ENCODE peak calls at places on chromosomes 5 and 9, in six cellular contexts. One of them, this sample, is unnamed.

GRCh38 chr5:57834829-57835554 is 352.4 kb upstream of the ACTBL2 start:
- DNase-seq in left ventricle myocardium inferior: no peak
- DNase-seq in heart left ventricle: no peak
- DNase-seq in lung: no peak
- DNase-seq in WTC11: peak
- DNase-seq in natural killer cell: no peak
- DNase-seq in this sample: no peak

GRCh38 chr9:133666845-133667244 is 30.7 kb downstream of the DBH start:
- DNase-seq in left ventricle myocardium inferior: no peak
- DNase-seq in heart left ventricle: no peak
- DNase-seq in lung: no peak
- DNase-seq in WTC11: no peak
- DNase-seq in natural killer cell: no peak
- DNase-seq in this sample: no peak

GRCh38 chr5:119743927-119744326 is 114.6 kb downstream of the FAM170A start:
- DNase-seq in left ventricle myocardium inferior: no peak
- DNase-seq in heart left ventricle: no peak
- DNase-seq in lung: no peak
- DNase-seq in WTC11: peak
- DNase-seq in natural killer cell: no peak
- DNase-seq in this sample: no peak

GRCh38 chr5:53503819-53504218 is 23.4 kb downstream of the FST start:
- DNase-seq in left ventricle myocardium inferior: no peak
- DNase-seq in heart left ventricle: no peak
- DNase-seq in lung: no peak
- DNase-seq in WTC11: no peak
- DNase-seq in natural killer cell: no peak
- DNase-seq in this sample: no peak

GRCh38 chr9:135501261-135502167 is 1.0 kb downstream of the MRPS2 start:
- DNase-seq in left ventricle myocardium inferior: no peak
- DNase-seq in heart left ventricle: no peak
- DNase-seq in lung: no peak
- DNase-seq in WTC11: no peak
- DNase-seq in natural killer cell: no peak
- DNase-seq in this sample: no peak

GRCh38 chr5:36491860-36492259 is 114.5 kb upstream of the SLC1A3 start:
- DNase-seq in left ventricle myocardium inferior: no peak
- DNase-seq in heart left ventricle: no peak
- DNase-seq in lung: peak
- DNase-seq in WTC11: no peak
- DNase-seq in natural killer cell: no peak
- DNase-seq in this sample: no peak

GRCh38 chr5:80146036-80146435 is 109.8 kb downstream of the SERINC5 start:
- DNase-seq in left ventricle myocardium inferior: no peak
- DNase-seq in heart left ventricle: no peak
- DNase-seq in lung: no peak
- DNase-seq in WTC11: no peak
- DNase-seq in natural killer cell: no peak
- DNase-seq in this sample: no peak

GRCh38 chr9:87513171-87513570 is 15.5 kb downstream of the DAPK1 start:
- DNase-seq in left ventricle myocardium inferior: no peak
- DNase-seq in heart left ventricle: no peak
- DNase-seq in lung: no peak
- DNase-seq in WTC11: no peak
- DNase-seq in natural killer cell: no peak
- DNase-seq in this sample: no peak

GRCh38 chr5:159038907-159039306 is 60.8 kb downstream of the EBF1 start:
- DNase-seq in left ventricle myocardium inferior: no peak
- DNase-seq in heart left ventricle: no peak
- DNase-seq in lung: no peak
- DNase-seq in WTC11: no peak
- DNase-seq in natural killer cell: no peak
- DNase-seq in this sample: no peak

GRCh38 chr5:73793911-73794310 is 167.9 kb downstream of the ARHGEF28 start:
- DNase-seq in left ventricle myocardium inferior: no peak
- DNase-seq in heart left ventricle: no peak
- DNase-seq in lung: no peak
- DNase-seq in WTC11: no peak
- DNase-seq in natural killer cell: no peak
- DNase-seq in this sample: no peak

GRCh38 chr5:83378624-83379259 is 92.8 kb upstream of the VCAN start:
- DNase-seq in left ventricle myocardium inferior: no peak
- DNase-seq in heart left ventricle: no peak
- DNase-seq in lung: no peak
- DNase-seq in WTC11: no peak
- DNase-seq in natural killer cell: no peak
- DNase-seq in this sample: no peak

GRCh38 chr5:2253063-2253653 is 370.4 kb upstream of the IRX4 start:
- DNase-seq in left ventricle myocardium inferior: no peak
- DNase-seq in heart left ventricle: no peak
- DNase-seq in lung: no peak
- DNase-seq in WTC11: no peak
- DNase-seq in natural killer cell: no peak
- DNase-seq in this sample: no peak

GRCh38 chr5:169781452-169782345 is 144.6 kb downstream of the DOCK2 start:
- DNase-seq in left ventricle myocardium inferior: no peak
- DNase-seq in heart left ventricle: no peak
- DNase-seq in lung: no peak
- DNase-seq in WTC11: no peak
- DNase-seq in natural killer cell: no peak
- DNase-seq in this sample: no peak

GRCh38 chr9:95409650-95410426 is 92.3 kb upstream of the FANCC start:
- DNase-seq in left ventricle myocardium inferior: no peak
- DNase-seq in heart left ventricle: no peak
- DNase-seq in lung: no peak
- DNase-seq in WTC11: no peak
- DNase-seq in natural killer cell: no peak
- DNase-seq in this sample: no peak

GRCh38 chr9:38081356-38082108 is 12.5 kb upstream of the SHB start:
- DNase-seq in left ventricle myocardium inferior: no peak
- DNase-seq in heart left ventricle: no peak
- DNase-seq in lung: no peak
- DNase-seq in WTC11: no peak
- DNase-seq in natural killer cell: no peak
- DNase-seq in this sample: no peak

GRCh38 chr9:111348821-111349271 is 18.8 kb upstream of the OR2K2 start:
- DNase-seq in left ventricle myocardium inferior: no peak
- DNase-seq in heart left ventricle: no peak
- DNase-seq in lung: no peak
- DNase-seq in WTC11: no peak
- DNase-seq in natural killer cell: no peak
- DNase-seq in this sample: no peak

GRCh38 chr9:128735373-128735772 is 11.4 kb upstream of the ZDHHC12 start:
- DNase-seq in left ventricle myocardium inferior: no peak
- DNase-seq in heart left ventricle: no peak
- DNase-seq in lung: no peak
- DNase-seq in WTC11: no peak
- DNase-seq in natural killer cell: no peak
- DNase-seq in this sample: no peak

GRCh38 chr5:14173419-14174234 is 30.5 kb downstream of the TRIO start:
- DNase-seq in left ventricle myocardium inferior: no peak
- DNase-seq in heart left ventricle: no peak
- DNase-seq in lung: no peak
- DNase-seq in WTC11: no peak
- DNase-seq in natural killer cell: no peak
- DNase-seq in this sample: no peak

GRCh38 chr5:152514827-152515397 is 109.8 kb upstream of the NMUR2 start:
- DNase-seq in left ventricle myocardium inferior: no peak
- DNase-seq in heart left ventricle: no peak
- DNase-seq in lung: no peak
- DNase-seq in WTC11: no peak
- DNase-seq in natural killer cell: no peak
- DNase-seq in this sample: no peak

GRCh38 chr5:108238936-108239887 is 142.7 kb downstream of the FBXL17 start:
- DNase-seq in left ventricle myocardium inferior: no peak
- DNase-seq in heart left ventricle: no peak
- DNase-seq in lung: no peak
- DNase-seq in WTC11: peak
- DNase-seq in natural killer cell: no peak
- DNase-seq in this sample: no peak

GRCh38 chr9:22307013-22307711 is 139.5 kb upstream of the DMRTA1 start:
- DNase-seq in left ventricle myocardium inferior: no peak
- DNase-seq in heart left ventricle: no peak
- DNase-seq in lung: no peak
- DNase-seq in WTC11: peak
- DNase-seq in natural killer cell: no peak
- DNase-seq in this sample: no peak

GRCh38 chr9:85212209-85212608 is 529.5 kb downstream of the AGTPBP1 start:
- DNase-seq in left ventricle myocardium inferior: no peak
- DNase-seq in heart left ventricle: no peak
- DNase-seq in lung: no peak
- DNase-seq in WTC11: no peak
- DNase-seq in natural killer cell: no peak
- DNase-seq in this sample: no peak

GRCh38 chr5:181086410-181087229 is 44.3 kb downstream of the OR2V1 start:
- DNase-seq in left ventricle myocardium inferior: no peak
- DNase-seq in heart left ventricle: no peak
- DNase-seq in lung: no peak
- DNase-seq in WTC11: no peak
- DNase-seq in natural killer cell: no peak
- DNase-seq in this sample: no peak

GRCh38 chr5:149904293-149904886 is 40.2 kb downstream of the PDE6A start:
- DNase-seq in left ventricle myocardium inferior: no peak
- DNase-seq in heart left ventricle: no peak
- DNase-seq in lung: no peak
- DNase-seq in WTC11: no peak
- DNase-seq in natural killer cell: no peak
- DNase-seq in this sample: no peak

DNA sequence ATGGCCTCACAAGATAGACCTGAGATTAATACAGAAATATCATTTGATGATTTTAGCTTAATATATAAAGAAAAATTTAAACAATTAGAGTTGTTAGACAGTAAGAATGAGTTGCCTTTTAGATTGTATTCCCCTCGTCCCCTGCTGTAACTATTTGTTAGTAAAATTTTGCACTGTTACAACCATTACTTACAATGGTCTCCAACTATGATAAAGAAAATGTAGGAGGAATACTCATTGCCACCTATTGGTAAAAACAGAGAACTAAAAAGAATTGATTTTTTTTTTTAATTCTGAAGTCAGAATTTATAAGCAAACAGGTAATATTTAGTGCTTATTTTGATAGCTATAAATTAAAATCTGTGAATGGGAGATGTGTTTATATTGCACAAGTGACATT is 937.6 kb downstream of the TLE4 start:
- DNase-seq in left ventricle myocardium inferior: no peak
- DNase-seq in heart left ventricle: no peak
- DNase-seq in lung: no peak
- DNase-seq in WTC11: no peak
- DNase-seq in natural killer cell: no peak
- DNase-seq in this sample: no peak
- TF ChIP-seq CTCF in left ventricle myocardium inferior: no peak
- TF ChIP-seq CTCF in heart left ventricle: no peak
- TF ChIP-seq CTCF in lung: no peak
- TF ChIP-seq CTCF in WTC11: no peak
- TF ChIP-seq CTCF in natural killer cell: no peak
- TF ChIP-seq CTCF in this sample: no peak

DNA sequence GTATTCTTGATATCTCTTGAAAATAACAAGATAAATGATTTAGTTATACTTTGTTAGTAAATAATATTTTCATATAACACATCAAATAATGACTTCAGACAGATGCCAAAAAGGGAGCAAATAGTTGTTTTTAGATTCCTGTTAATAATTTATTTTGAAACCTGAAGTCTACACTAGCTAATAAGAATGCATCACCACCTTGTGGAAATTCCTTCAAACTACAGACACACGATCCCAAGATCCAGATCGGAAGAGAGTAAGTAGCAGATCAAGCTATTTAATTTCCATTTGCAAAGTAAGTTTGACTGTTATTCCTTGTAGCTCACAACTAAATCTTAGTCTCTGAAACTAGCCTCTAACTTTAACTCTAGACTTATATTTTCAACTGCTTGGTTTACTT is 35.5 kb upstream of the ISL1 start:
- DNase-seq in left ventricle myocardium inferior: no peak
- DNase-seq in heart left ventricle: no peak
- DNase-seq in lung: no peak
- DNase-seq in WTC11: no peak
- DNase-seq in natural killer cell: no peak
- DNase-seq in this sample: no peak
- TF ChIP-seq CTCF in left ventricle myocardium inferior: no peak
- TF ChIP-seq CTCF in heart left ventricle: no peak
- TF ChIP-seq CTCF in lung: no peak
- TF ChIP-seq CTCF in WTC11: peak
- TF ChIP-seq CTCF in natural killer cell: no peak
- TF ChIP-seq CTCF in this sample: no peak

DNA sequence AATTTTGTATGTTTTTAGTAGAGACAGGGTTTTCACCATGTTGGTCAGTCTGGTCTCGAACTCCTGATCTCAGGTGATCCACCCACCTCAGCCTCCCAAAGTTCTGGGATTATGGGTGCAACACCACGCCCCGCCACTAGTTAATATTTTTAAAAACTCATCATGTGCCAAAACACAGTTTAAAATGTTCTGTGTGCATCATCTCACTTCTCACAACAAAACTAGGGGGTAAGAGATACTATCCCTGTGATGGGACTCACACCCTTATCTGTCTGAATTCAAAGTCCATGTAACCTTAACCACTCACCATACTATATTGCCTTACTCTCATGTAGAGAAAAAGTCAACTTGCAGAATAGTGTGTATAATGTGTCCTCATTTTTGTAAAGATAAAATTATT is 2.6 kb downstream of the PKD2L2 start:
- DNase-seq in left ventricle myocardium inferior: no peak
- DNase-seq in heart left ventricle: no peak
- DNase-seq in lung: no peak
- DNase-seq in WTC11: no peak
- DNase-seq in natural killer cell: no peak
- DNase-seq in this sample: no peak
- TF ChIP-seq CTCF in left ventricle myocardium inferior: peak
- TF ChIP-seq CTCF in heart left ventricle: peak
- TF ChIP-seq CTCF in lung: no peak
- TF ChIP-seq CTCF in WTC11: peak
- TF ChIP-seq CTCF in natural killer cell: no peak
- TF ChIP-seq CTCF in this sample: no peak

DNA sequence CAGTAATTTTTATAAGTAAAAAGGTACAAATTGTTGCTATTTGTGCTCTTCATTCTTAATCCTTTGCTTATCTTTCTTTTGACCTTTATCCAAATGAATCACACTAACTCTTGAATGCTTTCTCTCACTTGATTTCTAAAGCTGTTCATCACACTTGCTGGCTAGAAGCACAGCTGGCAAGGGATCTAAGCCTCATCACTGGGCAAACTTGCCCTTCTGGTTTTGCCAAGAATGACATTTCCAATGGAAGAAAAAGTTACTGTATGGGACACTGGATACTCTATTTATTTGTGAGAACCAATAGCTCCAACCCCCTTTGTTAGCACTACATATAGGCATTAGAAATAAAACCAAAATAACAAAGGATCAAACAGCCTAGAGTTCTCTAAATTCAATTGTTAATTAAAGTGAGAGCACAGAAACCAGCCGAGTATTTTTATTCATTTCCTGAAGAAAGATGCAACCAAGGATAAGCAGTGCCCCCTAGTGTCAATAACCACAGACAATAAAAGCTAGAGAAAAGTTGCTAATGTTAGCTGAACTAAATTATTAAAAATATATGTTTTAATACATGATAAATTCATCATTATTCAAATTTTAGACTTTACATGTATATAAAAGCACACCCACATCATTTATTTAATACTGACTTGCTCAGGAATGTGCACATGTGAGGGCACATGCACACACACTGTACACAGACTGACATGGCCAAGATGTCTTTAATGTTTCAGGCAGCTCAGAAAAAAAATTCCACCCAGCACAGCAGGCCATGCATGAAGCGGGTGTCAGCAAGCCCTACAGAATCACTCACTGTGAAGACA is 59.8 kb upstream of the POU5F2 start:
- DNase-seq in left ventricle myocardium inferior: no peak
- DNase-seq in heart left ventricle: no peak
- DNase-seq in lung: peak
- DNase-seq in WTC11: no peak
- DNase-seq in natural killer cell: no peak
- DNase-seq in this sample: no peak
- TF ChIP-seq CTCF in left ventricle myocardium inferior: peak
- TF ChIP-seq CTCF in heart left ventricle: peak
- TF ChIP-seq CTCF in lung: peak
- TF ChIP-seq CTCF in WTC11: peak
- TF ChIP-seq CTCF in natural killer cell: peak
- TF ChIP-seq CTCF in this sample: peak